ENCODE peak calls at places on chromosomes 1 and 21, in six cellular contexts. M is right cardiac atrium, W is skeletal muscle cell, X is foreskin fibroblast, U is prostate gland, B is AG04449. L is an unnamed sample.

GRCh38 chr1:155940993-155941844 is at the start of gene RXFP4:
- DNase-seq in M (peak), W (no peak), X (no peak), U (no peak), B (no peak), L (no peak)

GRCh38 chr1:19484338-19484792 is 974 bp downstream of the CAPZB start:
- DNase-seq in M (no peak), W (no peak), X (no peak), U (no peak), B (no peak), L (no peak)

GRCh38 chr21:37565530-37566223 is 199.1 kb downstream of the DYRK1A start:
- DNase-seq in M (no peak), W (no peak), X (peak), U (no peak), B (no peak), L (peak)

GRCh38 chr1:247407180-247407616 is 8.8 kb upstream of the NLRP3 start:
- DNase-seq in M (peak), W (no peak), X (no peak), U (no peak), B (no peak), L (no peak)

GRCh38 chr1:112515311-112516009 is 6.7 kb downstream of the WNT2B start:
- DNase-seq in M (no peak), W (no peak), X (peak), U (no peak), B (no peak), L (peak)

GRCh38 chr1:164640673-164641352 is 81.8 kb downstream of the PBX1 start:
- DNase-seq in M (no peak), W (no peak), X (peak), U (no peak), B (no peak), L (no peak)

GRCh38 chr21:44752701-44753235 is 41.4 kb upstream of the TSPEAR start:
- DNase-seq in M (no peak), W (no peak), X (no peak), U (peak), B (no peak), L (no peak)

GRCh38 chr1:178940022-178940765 is 69.3 kb upstream of the ANGPTL1 start:
- DNase-seq in M (no peak), W (peak), X (peak), U (no peak), B (no peak), L (peak)

GRCh38 chr1:216750031-216750627 is 26.9 kb upstream of the ESRRG start:
- DNase-seq in M (no peak), W (peak), X (peak), U (peak), B (peak), L (peak)

GRCh38 chr1:212987702-212988322 is 27.9 kb downstream of the ANGEL2 start:
- DNase-seq in M (no peak), W (no peak), X (no peak), U (no peak), B (no peak), L (peak)

GRCh38 chr21:43611598-43612369 is 47.5 kb downstream of the HSF2BP start:
- DNase-seq in M (peak), W (no peak), X (peak), U (peak), B (no peak), L (peak)

GRCh38 chr1:54742262-54742661 is 22.1 kb downstream of the PARS2 start:
- DNase-seq in M (no peak), W (peak), X (peak), U (no peak), B (no peak), L (peak)

GRCh38 chr1:181131255-181131901 is 42.9 kb downstream of the IER5 start:
- DNase-seq in M (no peak), W (no peak), X (no peak), U (no peak), B (no peak), L (no peak)

GRCh38 chr1:156703741-156704140 is 1.6 kb downstream of the CRABP2 start:
- DNase-seq in M (no peak), W (no peak), X (no peak), U (no peak), B (no peak), L (no peak)

GRCh38 chr1:183025782-183026774 is 2.9 kb downstream of the LAMC1 start:
- DNase-seq in M (no peak), W (no peak), X (no peak), U (no peak), B (no peak), L (peak)

GRCh38 chr21:36035381-36035791 is 24.9 kb downstream of the SETD4 start:
- DNase-seq in M (no peak), W (no peak), X (no peak), U (no peak), B (no peak), L (no peak)

GRCh38 chr1:93546162-93546863 is 98.4 kb downstream of the FNBP1L start:
- DNase-seq in M (no peak), W (no peak), X (no peak), U (no peak), B (no peak), L (no peak)

GRCh38 chr1:45615885-45616284 is 8.0 kb downstream of the CCDC17 start:
- DNase-seq in M (no peak), W (no peak), X (no peak), U (no peak), B (no peak), L (no peak)

GRCh38 chr1:21143752-21144151 is 32.9 kb downstream of the EIF4G3 start:
- DNase-seq in M (no peak), W (no peak), X (no peak), U (no peak), B (no peak), L (no peak)

GRCh38 chr1:248622491-248623106 is 12.3 kb downstream of the OR2T11 start:
- DNase-seq in M (no peak), W (no peak), X (no peak), U (no peak), B (no peak), L (peak)

GRCh38 chr1:25697426-25698220 is 81.0 kb downstream of the MAN1C1 start:
- DNase-seq in M (no peak), W (no peak), X (no peak), U (no peak), B (no peak), L (no peak)

GRCh38 chr1:11266268-11267074 is 4.1 kb upstream of the MTOR start:
- DNase-seq in M (no peak), W (no peak), X (no peak), U (no peak), B (no peak), L (no peak)

GRCh38 chr21:38956006-38956405 is 150.3 kb downstream of the ETS2 start:
- DNase-seq in M (no peak), W (no peak), X (no peak), U (no peak), B (no peak), L (no peak)

GRCh38 chr1:165330483-165330882 is 26.0 kb downstream of the LMX1A start:
- DNase-seq in M (no peak), W (no peak), X (no peak), U (no peak), B (no peak), L (no peak)

GRCh38 chr1:23452011-23452411 is 27.5 kb upstream of the TCEA3 start:
- DNase-seq in M (no peak), W (no peak), X (no peak), U (peak), B (no peak), L (no peak)

GRCh38 chr1:16212251-16212961 is at the start of gene ARHGEF19:
- DNase-seq in M (peak), W (no peak), X (no peak), U (peak), B (no peak), L (no peak)

GRCh38 chr1:162222019-162222418 is 152.5 kb downstream of the NOS1AP start:
- DNase-seq in M (no peak), W (no peak), X (no peak), U (no peak), B (no peak), L (no peak)

DNA sequence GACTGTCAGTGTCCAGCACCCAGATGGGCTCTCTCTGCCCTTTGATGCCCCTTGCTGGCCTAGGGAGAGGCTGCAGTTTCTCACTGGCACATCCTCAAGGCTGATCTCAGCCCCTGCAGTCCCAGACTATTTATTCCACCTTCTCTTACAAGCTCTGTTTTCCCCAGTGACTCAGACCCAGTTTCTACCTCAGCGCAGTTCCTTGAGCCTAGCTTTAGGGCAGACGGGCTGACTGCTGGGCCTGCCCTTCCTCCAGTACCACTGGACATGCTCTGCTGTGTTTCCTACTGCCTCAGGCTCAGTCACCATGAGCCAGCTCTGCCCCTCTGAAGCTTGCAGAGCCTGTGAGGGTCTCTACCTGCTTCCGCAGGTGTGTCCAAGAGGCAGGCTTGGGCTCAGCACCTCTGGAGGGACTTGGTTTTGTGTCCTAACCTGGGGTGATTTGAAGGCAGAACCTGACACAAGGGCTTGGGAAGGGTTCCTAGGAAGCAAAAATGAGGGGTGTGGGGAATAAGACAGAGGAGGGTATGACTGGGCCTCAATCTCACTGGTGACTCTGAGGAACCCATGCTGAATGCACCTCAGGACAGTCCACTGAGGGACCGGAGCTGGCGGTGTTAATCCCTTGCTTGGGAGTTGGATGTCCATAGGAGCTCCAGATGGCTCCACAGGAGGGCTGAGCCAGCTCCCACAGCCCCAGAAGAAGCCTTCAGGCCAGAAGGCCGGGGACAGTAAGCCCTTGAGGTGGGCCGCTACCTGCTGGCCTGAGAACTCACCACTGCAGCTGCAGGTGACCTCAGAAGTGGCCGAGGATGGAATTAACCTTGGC is 689.9 kb downstream of the MATN1 start:
- DNase-seq in M (no peak), W (no peak), X (no peak), U (no peak), B (no peak), L (no peak)
- H3K4me3 ChIP-seq in M (no peak), W (no peak), X (no peak), U (no peak), B (no peak), L (no peak)

GRCh38 chr1:150869683-150870082 is 6.7 kb downstream of the ARNT start:
- DNase-seq in M (no peak), W (no peak), X (no peak), U (no peak), B (no peak), L (no peak)
- H3K4me3 ChIP-seq in M (no peak), W (no peak), X (no peak), U (no peak), B (no peak), L (no peak)

GRCh38 chr1:38820860-38821259 is 38.7 kb downstream of the RRAGC start:
- DNase-seq in M (no peak), W (no peak), X (no peak), U (no peak), B (no peak), L (no peak)

GRCh38 chr1:38819516-38819915 is 40.1 kb downstream of the RRAGC start:
- DNase-seq in M (no peak), W (no peak), X (no peak), U (no peak), B (no peak), L (no peak)

GRCh38 chr1:38817267-38817957 is 42.2 kb downstream of the RRAGC start:
- DNase-seq in M (no peak), W (no peak), X (no peak), U (no peak), B (no peak), L (no peak)

GRCh38 chr1:38817958-38818705 is 41.4 kb downstream of the RRAGC start:
- DNase-seq in M (peak), W (no peak), X (no peak), U (no peak), B (no peak), L (no peak)

DNA sequence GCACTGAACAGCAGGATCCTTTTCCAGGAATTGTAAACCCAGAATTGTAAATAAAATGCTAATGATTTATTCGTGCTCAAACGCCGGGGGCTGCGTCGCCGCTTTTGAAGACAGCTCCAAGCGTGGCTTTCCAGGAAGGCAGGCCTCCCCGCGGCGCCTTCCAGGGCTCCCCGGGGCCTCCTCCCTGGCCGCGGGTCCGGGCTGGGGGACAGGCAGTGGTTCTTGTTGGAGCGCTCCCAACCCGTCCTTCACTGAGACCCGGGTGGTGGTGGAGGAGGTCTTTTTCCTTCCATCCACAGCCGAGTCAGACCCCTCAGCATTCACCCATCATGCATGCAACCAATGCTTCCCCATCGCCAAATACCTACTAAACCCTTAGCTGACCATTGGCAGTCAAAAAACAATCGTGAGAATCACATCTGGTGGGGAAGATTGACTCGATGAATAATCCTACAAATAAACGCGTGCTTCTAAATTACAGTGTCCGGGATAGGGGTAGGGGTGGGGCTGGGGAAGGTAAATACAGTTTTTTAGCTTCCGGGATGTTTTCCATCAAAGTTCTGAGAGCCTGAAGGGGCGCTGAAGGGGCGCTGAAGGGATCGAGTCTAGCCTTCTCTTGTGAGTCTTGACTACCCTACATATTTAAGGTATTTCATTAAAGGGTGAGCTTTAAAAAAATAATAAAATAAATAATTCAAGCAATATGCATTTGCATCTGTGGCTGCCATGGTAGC is 40.7 kb downstream of the RRAGC start:
- DNase-seq in M (no peak), W (no peak), X (no peak), U (no peak), B (no peak), L (no peak)
- H3K4me3 ChIP-seq in M (no peak), W (peak), X (no peak), U (peak), B (no peak), L (no peak)

GRCh38 chr21:32457360-32457840 is 44.9 kb downstream of the EVA1C start:
- DNase-seq in M (peak), W (no peak), X (no peak), U (no peak), B (no peak), L (peak)
- H3K4me3 ChIP-seq in M (no peak), W (no peak), X (no peak), U (no peak), B (no peak), L (no peak)

L was measured in fibroblast of mammary gland.